ENCODE peak calls at places on chromosomes 3 and 15, in ten cellular contexts. H is right lobe of liver; X is activated gamma-delta T cell treated with Interleukin-2 at 50 U/mL for 16 hours; J is CD4-positive, CD25-positive, alpha-beta regulatory T cell; E is GM12891; A is T-helper 9 cell; Z is NB4; Q is endothelial cell; T is HS-5; R is activated T-cell treated with anti-CD3 and anti-CD28 coated beads for 1 hour. L is an unnamed sample.

GRCh38 chr15:38782156-38782555 is 217.5 kb upstream of the RASGRP1 start:
- DNase-seq in H (no peak), X (no peak), J (no peak), E (no peak), A (no peak), Z (no peak), Q (no peak), T (no peak), R (no peak), L (no peak)

GRCh38 chr3:8817486-8817885 is 48.1 kb upstream of the OXTR start:
- DNase-seq in H (no peak), X (no peak), J (no peak), E (no peak), A (no peak), Z (no peak), Q (no peak), T (no peak), R (no peak), L (no peak)

GRCh38 chr3:34650131-34650530 is 851.7 kb downstream of the PDCD6IP start:
- DNase-seq in H (no peak), X (no peak), J (no peak), E (no peak), A (no peak), Z (no peak), Q (no peak), T (no peak), R (no peak), L (no peak)

GRCh38 chr3:123112232-123112631 is 45.4 kb downstream of the PDIA5 start:
- DNase-seq in H (no peak), X (no peak), J (no peak), E (no peak), A (no peak), Z (no peak), Q (no peak), T (no peak), R (no peak), L (no peak)

GRCh38 chr15:90904746-90905145 is 1.6 kb downstream of the MAN2A2 start:
- DNase-seq in H (no peak), X (no peak), J (no peak), E (no peak), A (no peak), Z (no peak), Q (no peak), T (no peak), R (no peak), L (no peak)

GRCh38 chr3:63861306-63861705 is 2.3 kb downstream of the THOC7 start:
- DNase-seq in H (no peak), X (no peak), J (no peak), E (no peak), A (no peak), Z (no peak), Q (no peak), T (no peak), R (no peak), L (no peak)

GRCh38 chr3:33808559-33808958 is 10.1 kb downstream of the PDCD6IP start:
- DNase-seq in H (no peak), X (no peak), J (no peak), E (no peak), A (no peak), Z (no peak), Q (no peak), T (no peak), R (no peak), L (no peak)

GRCh38 chr15:89912674-89913396 is at the start of gene ARPIN:
- DNase-seq in H (peak), X (no peak), J (no peak), E (peak), A (no peak), Z (no peak), Q (peak), T (no peak), R (no peak), L (no peak)

GRCh38 chr15:51775967-51776816 is 24.8 kb downstream of the TMOD2 start:
- DNase-seq in H (peak), X (peak), J (peak), E (peak), A (peak), Z (peak), Q (peak), T (no peak), R (peak), L (no peak)

GRCh38 chr15:22786868-22787698 is 639 bp downstream of the NIPA1 start:
- DNase-seq in H (no peak), X (no peak), J (peak), E (no peak), A (no peak), Z (peak), Q (peak), T (no peak), R (peak), L (no peak)

GRCh38 chr3:100496711-100497261 is 4.4 kb downstream of the TMEM45A start:
- DNase-seq in H (no peak), X (no peak), J (no peak), E (no peak), A (no peak), Z (no peak), Q (no peak), T (peak), R (no peak), L (no peak)

GRCh38 chr15:58399737-58400136 is 32.1 kb upstream of the LIPC start:
- DNase-seq in H (no peak), X (no peak), J (no peak), E (no peak), A (no peak), Z (no peak), Q (no peak), T (no peak), R (no peak), L (no peak)

GRCh38 chr15:61275901-61276300 is 46.8 kb upstream of the RORA start:
- DNase-seq in H (no peak), X (no peak), J (no peak), E (no peak), A (no peak), Z (no peak), Q (no peak), T (no peak), R (no peak), L (no peak)

GRCh38 chr15:92891533-92892200 is 8.5 kb upstream of the CHD2 start:
- DNase-seq in H (no peak), X (no peak), J (peak), E (no peak), A (no peak), Z (no peak), Q (no peak), T (no peak), R (no peak), L (no peak)

GRCh38 chr15:91345761-91346160 is 245.7 kb downstream of the SV2B start:
- DNase-seq in H (no peak), X (no peak), J (no peak), E (no peak), A (no peak), Z (no peak), Q (no peak), T (no peak), R (no peak), L (no peak)

GRCh38 chr15:91055548-91056331 is 33.3 kb upstream of the VPS33B start:
- DNase-seq in H (peak), X (no peak), J (peak), E (no peak), A (no peak), Z (peak), Q (peak), T (peak), R (no peak), L (no peak)

GRCh38 chr15:37093480-37094410 is 6.6 kb downstream of the MEIS2 start:
- DNase-seq in H (no peak), X (no peak), J (no peak), E (no peak), A (no peak), Z (no peak), Q (no peak), T (no peak), R (no peak), L (no peak)

GRCh38 chr15:42314818-42315217 is 41.6 kb upstream of the TMEM87A start:
- DNase-seq in H (no peak), X (no peak), J (no peak), E (no peak), A (no peak), Z (no peak), Q (no peak), T (no peak), R (no peak), L (no peak)

GRCh38 chr3:151875759-151876158 is 2.3 kb downstream of the SUCNR1 start:
- DNase-seq in H (no peak), X (no peak), J (no peak), E (no peak), A (no peak), Z (peak), Q (no peak), T (no peak), R (no peak), L (peak)

GRCh38 chr3:42637001-42637400 is 16.5 kb upstream of the ZBTB47 start:
- DNase-seq in H (no peak), X (no peak), J (no peak), E (no peak), A (no peak), Z (no peak), Q (no peak), T (no peak), R (no peak), L (no peak)

GRCh38 chr15:57281357-57281756 is 94.9 kb upstream of the CGNL1 start:
- DNase-seq in H (no peak), X (no peak), J (no peak), E (no peak), A (no peak), Z (no peak), Q (no peak), T (no peak), R (no peak), L (no peak)

GRCh38 chr3:197752107-197752506 is 2.4 kb downstream of the FYTTD1 start:
- DNase-seq in H (no peak), X (no peak), J (no peak), E (no peak), A (no peak), Z (no peak), Q (no peak), T (no peak), R (no peak), L (no peak)

GRCh38 chr15:69602095-69602494 is 149.5 kb downstream of the RPLP1 start:
- DNase-seq in H (peak), X (no peak), J (no peak), E (no peak), A (no peak), Z (no peak), Q (no peak), T (no peak), R (no peak), L (no peak)

GRCh38 chr3:115286529-115287197 is 139.6 kb upstream of the ZBTB20 start:
- DNase-seq in H (no peak), X (no peak), J (no peak), E (no peak), A (no peak), Z (no peak), Q (no peak), T (no peak), R (no peak), L (no peak)

GRCh38 chr3:167253037-167253436 is 127.1 kb downstream of the ZBBX start:
- DNase-seq in H (no peak), X (no peak), J (no peak), E (no peak), A (no peak), Z (no peak), Q (no peak), T (no peak), R (no peak), L (no peak)

GRCh38 chr15:75673426-75674247 is 25.9 kb downstream of the SNX33 start:
- DNase-seq in H (no peak), X (no peak), J (no peak), E (no peak), A (no peak), Z (peak), Q (no peak), T (no peak), R (no peak), L (no peak)

L was measured in KG1.